ENCODE peak calls at places on chromosomes 6 and 20, in four cellular contexts. B, U, H and V are unnamed samples.

GRCh38 chr20:46844965-46845364 is 49.7 kb upstream of the EYA2 start:
- DNase-seq in H (no peak), B (no peak), U (no peak), V (no peak)

GRCh38 chr20:25100914-25101313 is 19.0 kb upstream of the VSX1 start:
- DNase-seq in U (no peak), H (no peak), B (no peak), V (no peak)

GRCh38 chr6:111176038-111176762 is 88.9 kb downstream of the SLC16A10 start:
- DNase-seq in H (no peak), B (no peak), U (no peak), V (no peak)

GRCh38 chr20:48523191-48523757 is 304.5 kb downstream of the PREX1 start:
- DNase-seq in U (peak), B (peak), H (no peak), V (peak)

GRCh38 chr6:157097255-157097936 is 225.9 kb downstream of the TMEM242 start:
- DNase-seq in H (no peak), B (no peak), U (no peak), V (no peak)

GRCh38 chr6:152070556-152070955 is 263.1 kb downstream of the ESR1 start:
- DNase-seq in B (no peak), U (no peak), H (no peak), V (no peak)

GRCh38 chr6:169975286-169975685 is 223.9 kb downstream of the ERMARD start:
- DNase-seq in U (no peak), H (no peak), B (no peak), V (no peak)

GRCh38 chr6:161569071-161569470 is 295.2 kb upstream of the AGPAT4 start:
- DNase-seq in H (no peak), B (no peak), U (no peak), V (no peak)

GRCh38 chr6:158642097-158642601 is 2.4 kb downstream of the DYNLT1 start:
- DNase-seq in B (no peak), U (no peak), H (no peak), V (no peak)

GRCh38 chr6:109795994-109796555 is 105.0 kb downstream of the FIG4 start:
- DNase-seq in H (no peak), B (no peak), U (no peak), V (no peak)

GRCh38 chr20:7272512-7272911 is 505.0 kb downstream of the BMP2 start:
- DNase-seq in B (no peak), H (no peak), U (no peak), V (no peak)

GRCh38 chr6:81753709-81754678 is 1.5 kb upstream of the TENT5A start:
- DNase-seq in U (no peak), H (peak), B (no peak), V (no peak)

GRCh38 chr20:7155282-7155681 is 387.8 kb downstream of the BMP2 start:
- DNase-seq in U (no peak), B (no peak), H (no peak), V (no peak)

GRCh38 chr20:40942015-40942414 is 86.6 kb upstream of the TOP1 start:
- DNase-seq in H (no peak), B (no peak), U (peak), V (no peak)

GRCh38 chr6:4460595-4461475 is 315.4 kb upstream of the CDYL start:
- DNase-seq in U (no peak), B (no peak), H (no peak), V (no peak)

GRCh38 chr6:119535332-119535731 is 185.8 kb upstream of the MAN1A1 start:
- DNase-seq in U (peak), B (no peak), H (no peak), V (no peak)

GRCh38 chr6:167568407-167569024 is 243.6 kb downstream of the TTLL2 start:
- DNase-seq in H (no peak), U (no peak), B (no peak), V (no peak)

GRCh38 chr6:100657678-100658330 is 193.1 kb upstream of the SIM1 start:
- DNase-seq in H (no peak), B (no peak), U (peak), V (no peak)

GRCh38 chr6:76861403-76861802 is 601.9 kb downstream of the HTR1B start:
- DNase-seq in B (no peak), U (peak), H (no peak), V (no peak)

GRCh38 chr6:79079425-79080130 is 1.5 kb upstream of the PHIP start:
- DNase-seq in H (no peak), B (no peak), U (no peak), V (no peak)

GRCh38 chr20:9517297-9518134 is 3.1 kb downstream of the LAMP5 start:
- DNase-seq in U (no peak), B (no peak), H (no peak), V (no peak)
- TF ChIP-seq CTCF in U (no peak), B (no peak), H (no peak), V (no peak)

GRCh38 chr6:97095466-97095865 is 170.9 kb downstream of the KLHL32 start:
- DNase-seq in U (no peak), H (no peak), B (no peak), V (no peak)

GRCh38 chr6:97102152-97102790 is 177.7 kb downstream of the KLHL32 start:
- DNase-seq in B (no peak), U (no peak), H (no peak), V (no peak)

GRCh38 chr6:97094376-97094775 is 169.8 kb downstream of the KLHL32 start:
- DNase-seq in B (no peak), U (no peak), H (no peak), V (no peak)

GRCh38 chr6:97097068-97098047 is 172.8 kb downstream of the KLHL32 start:
- DNase-seq in H (no peak), U (no peak), B (no peak), V (no peak)
- TF ChIP-seq CTCF in H (no peak), U (no peak), B (no peak), V (no peak)

GRCh38 chr6:143513410-143513809 is 1.9 kb upstream of the FUCA2 start:
- DNase-seq in U (no peak), H (peak), B (no peak), V (peak)
- TF ChIP-seq CTCF in U (peak), H (peak), B (peak), V (peak)

DNA sequence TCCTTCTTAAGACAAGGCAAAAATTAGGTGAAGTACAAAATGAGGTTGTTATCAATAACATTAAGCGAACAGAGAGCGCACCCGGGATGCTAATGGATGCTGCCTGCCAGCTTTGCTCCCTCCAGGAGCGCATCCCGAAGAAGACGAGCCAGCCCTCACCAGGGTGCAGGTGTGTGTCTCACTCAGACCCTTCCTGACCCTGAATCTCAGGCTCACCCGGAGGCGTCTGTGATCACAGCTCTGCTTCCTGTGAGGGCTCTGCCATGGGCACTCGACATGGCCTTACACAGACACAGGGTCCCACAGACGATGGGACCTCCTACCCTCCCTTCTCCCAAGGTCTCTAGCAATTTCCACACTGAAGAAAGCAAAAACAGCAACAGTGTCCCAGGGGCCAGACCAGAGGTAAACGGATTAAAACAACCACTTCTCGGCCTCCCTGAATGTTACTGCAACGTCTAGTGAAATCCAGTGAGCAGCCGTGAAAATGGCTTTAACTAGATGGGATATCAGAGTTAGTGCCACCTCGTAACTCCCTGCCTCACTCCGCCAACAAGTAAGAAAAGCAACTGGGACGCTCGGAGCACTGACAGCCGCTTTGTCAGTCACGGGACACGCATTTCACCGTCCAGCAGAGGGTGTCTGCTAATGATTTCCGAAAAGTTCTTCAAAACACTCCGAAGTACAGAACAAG is 11.7 kb downstream of the ZBTB46 start:
- DNase-seq in U (no peak), B (no peak), H (no peak), V (no peak)
- TF ChIP-seq CTCF in U (peak), B (peak), H (no peak), V (no peak)

DNA sequence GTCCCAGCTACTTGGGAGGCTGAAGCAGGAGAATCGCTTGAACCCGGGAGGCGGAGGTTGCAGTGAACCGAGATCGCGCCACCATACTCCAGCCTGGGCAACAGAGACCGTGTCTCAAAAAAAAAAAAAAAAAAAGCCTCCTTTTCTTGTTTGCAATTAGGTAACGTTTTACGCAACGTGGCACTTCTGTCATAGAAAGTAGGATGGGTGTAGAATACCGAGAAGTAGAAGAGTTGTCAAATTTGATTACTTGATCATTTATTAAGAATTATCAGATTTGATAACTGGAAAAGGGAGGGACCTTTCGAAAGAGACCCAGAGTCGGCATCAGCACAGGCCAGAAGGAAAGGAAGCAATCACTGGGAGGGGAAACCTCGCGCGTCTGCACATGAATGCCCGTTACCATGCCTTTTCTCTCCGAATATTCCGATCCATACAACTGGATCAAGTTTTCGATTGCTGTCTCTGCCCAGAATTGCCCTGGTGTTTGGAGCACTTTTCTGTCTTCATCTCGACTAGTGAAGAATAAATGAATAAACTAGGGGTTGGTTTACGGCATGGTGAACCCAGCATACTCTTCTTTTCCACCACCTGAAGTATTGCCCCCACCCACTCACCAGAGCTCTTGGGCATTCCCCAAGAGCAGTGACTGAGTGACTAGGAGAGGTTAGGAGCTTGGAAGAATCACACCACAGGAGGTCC is 4.5 kb upstream of the TFAP2D start:
- DNase-seq in U (no peak), B (no peak), H (no peak), V (no peak)
- TF ChIP-seq CTCF in U (no peak), B (no peak), H (no peak), V (no peak)